ENCODE peak calls at places on chromosomes 11 and 22, in seven cellular contexts. V is cardiac muscle cell, P is GM23338, E is endodermal cell, H is gastrocnemius medialis, I is Panc1, L is SK-N-SH. A is an unnamed sample.

GRCh38 chr11:120268686-120269085 is 28.7 kb downstream of the POU2F3 start:
- DNase-seq in V (no peak), P (no peak), E (no peak), L (no peak), H (no peak), I (no peak), A (no peak)

GRCh38 chr22:48943567-48944432 is 883.9 kb downstream of the BRD1 start:
- DNase-seq in P (no peak), H (no peak), E (peak; percentile 82), I (no peak), L (peak; percentile 82), V (peak; percentile 24), A (no peak)

GRCh38 chr11:128582496-128583366 is 4.6 kb downstream of the ETS1 start:
- DNase-seq in V (peak; percentile 82), L (no peak), I (peak; percentile 51), H (peak; percentile 37), E (peak; percentile 85), P (peak; percentile 89), A (peak; percentile 43)

GRCh38 chr11:116167706-116168458 is 604.9 kb downstream of the BUD13 start:
- DNase-seq in P (no peak), I (no peak), L (no peak), V (no peak), E (peak; percentile 44), H (no peak), A (no peak)

GRCh38 chr11:15412054-15412453 is 297.3 kb downstream of the INSC start:
- DNase-seq in V (no peak), P (no peak), H (no peak), L (no peak), I (no peak), E (no peak), A (no peak)

GRCh38 chr11:116946414-116946813 is 109.0 kb upstream of the APOA1 start:
- DNase-seq in P (no peak), E (no peak), V (no peak), H (no peak), I (no peak), L (no peak), A (no peak)

GRCh38 chr22:50422961-50423815 is 51.6 kb downstream of the SBF1 start:
- DNase-seq in V (no peak), P (no peak), L (no peak), E (no peak), H (no peak), I (no peak), A (no peak)

GRCh38 chr11:2571598-2572281 is 126.9 kb downstream of the KCNQ1 start:
- DNase-seq in P (no peak), L (no peak), E (no peak), H (no peak), I (no peak), V (no peak), A (no peak)

GRCh38 chr22:20429254-20430100 is 8.1 kb downstream of the SCARF2 start:
- DNase-seq in H (no peak), P (peak; percentile 91), I (no peak), E (peak; percentile 96), L (peak; percentile 74), V (peak; percentile 61), A (no peak)

GRCh38 chr11:94129505-94130335 is 1.1 kb downstream of the PANX1 start:
- DNase-seq in L (no peak), E (peak; percentile 90), H (no peak), I (peak; percentile 43), V (no peak), P (no peak), A (no peak)

GRCh38 chr11:67056640-67057409 is at the start of gene RHOD:
- DNase-seq in E (peak; percentile 90), P (peak; percentile 90), I (no peak), V (peak; percentile 81), L (no peak), H (no peak), A (no peak)

GRCh38 chr11:104484784-104485554 is 321.0 kb upstream of the PDGFD start:
- DNase-seq in I (no peak), V (no peak), E (no peak), P (no peak), L (no peak), H (no peak), A (no peak)

GRCh38 chr11:80603472-80603871 is 1162.6 kb upstream of the TENM4 start:
- DNase-seq in P (no peak), H (no peak), E (no peak), I (no peak), V (no peak), L (no peak), A (no peak)

DNA sequence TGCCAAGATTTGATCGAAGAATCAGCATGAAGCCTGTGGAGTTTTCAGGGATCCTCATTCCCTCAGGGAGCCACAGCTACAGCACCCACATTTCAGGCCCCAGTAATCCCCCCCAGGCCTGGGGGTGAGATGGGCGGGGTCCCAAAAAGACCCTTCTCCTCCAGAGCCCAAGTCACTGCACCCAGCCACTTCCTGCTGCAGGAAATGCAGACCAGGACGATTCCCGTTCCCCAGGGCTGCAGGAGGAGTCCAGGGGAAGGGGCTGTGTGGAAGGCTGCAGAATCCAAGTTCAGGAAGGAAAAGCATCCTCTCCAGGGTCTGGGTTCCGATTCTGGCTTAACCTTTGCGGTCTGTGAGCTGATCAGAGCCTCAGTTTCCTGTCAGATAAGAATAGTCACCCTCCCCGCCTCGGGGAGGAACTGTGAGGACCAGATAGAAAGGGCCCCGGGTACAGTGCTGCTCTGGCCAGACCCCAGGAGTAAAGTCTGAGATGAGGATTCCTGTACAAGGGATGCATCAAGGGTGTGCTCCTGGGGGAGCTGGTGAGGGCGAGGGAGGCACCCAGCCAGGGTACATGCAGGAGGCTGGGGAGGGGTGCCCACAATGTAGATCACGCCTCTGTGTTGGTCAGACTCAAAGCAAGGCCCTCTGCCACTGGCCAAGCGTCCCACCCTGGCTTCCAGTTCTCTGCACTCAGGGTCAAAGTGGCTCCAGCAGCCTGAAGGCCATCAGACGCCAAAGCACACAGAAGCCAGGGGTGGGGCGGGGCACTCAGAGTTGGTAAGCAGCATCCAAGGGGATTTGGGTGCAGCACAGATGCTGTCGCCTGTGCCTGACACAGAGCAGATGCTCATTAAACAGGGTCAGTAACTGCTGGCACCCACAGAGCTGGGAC is 30.1 kb upstream of the TP53I11 start:
- DNase-seq in L (no peak), I (no peak), P (no peak), V (no peak), H (no peak), E (peak; percentile 55), A (no peak)
- H3K4me3 ChIP-seq in L (no peak overlapping the region), I (no peak overlapping the region), P (no peak overlapping the region), V (no peak overlapping the region), H (no peak overlapping the region), E (no peak overlapping the region), A (no peak overlapping the region)

GRCh38 chr22:36413022-36413770 is 25.4 kb upstream of the MYH9 start:
- DNase-seq in I (no peak), H (no peak), V (peak; percentile 48), E (peak; percentile 59), L (no peak), P (no peak), A (no peak)

GRCh38 chr22:36409067-36409466 is 21.3 kb upstream of the MYH9 start:
- DNase-seq in L (no peak), P (no peak), I (no peak), E (no peak), H (no peak), V (no peak), A (no peak)

GRCh38 chr22:36409911-36410756 is 22.4 kb upstream of the MYH9 start:
- DNase-seq in V (peak; percentile 98), I (no peak), E (peak; percentile 99), P (peak; percentile 100), L (no peak), H (peak; percentile 63), A (peak; percentile 99)

GRCh38 chr22:36415415-36416168 is 27.8 kb upstream of the MYH9 start:
- DNase-seq in E (no peak), V (no peak), P (peak; percentile 41), L (no peak), H (no peak), I (no peak), A (no peak)

DNA sequence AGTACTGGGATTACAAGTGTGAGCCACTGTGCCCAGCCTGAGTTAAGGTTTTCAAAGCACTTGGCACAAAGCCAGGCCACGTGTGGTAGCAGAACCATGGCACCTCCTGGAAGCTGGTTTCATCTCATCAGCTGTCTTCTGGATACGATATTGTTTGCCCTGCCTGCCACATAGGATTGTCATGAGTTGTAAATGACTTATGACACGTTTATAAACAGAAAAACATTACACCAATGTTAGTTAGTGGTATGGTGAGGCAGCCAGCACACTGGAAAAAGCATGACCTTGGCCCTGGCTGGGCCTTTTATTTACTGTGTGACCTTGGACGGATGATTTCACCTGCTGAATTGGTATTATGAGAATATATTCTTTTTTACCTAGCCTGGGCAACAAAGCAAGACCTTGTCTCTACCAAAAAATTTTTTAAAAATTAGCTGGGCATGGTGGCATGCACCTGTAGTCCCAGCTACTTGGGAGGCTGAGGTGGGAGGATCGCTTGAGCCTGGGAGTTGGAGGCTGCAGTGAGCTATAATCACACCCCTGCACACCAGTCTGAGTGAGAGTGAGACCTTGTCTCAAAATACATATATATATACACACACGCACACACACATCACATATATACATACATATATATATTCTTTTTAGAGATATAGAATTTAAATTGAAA is 24.0 kb upstream of the MYH9 start:
- DNase-seq in V (no peak), P (no peak), H (no peak), E (no peak), I (no peak), L (no peak), A (no peak)
- H3K4me1 ChIP-seq in V (peaks cover 10% of the 10 kb centered on the region), P (peaks cover 10% of the 10 kb centered on the region), H (peaks cover 7% of the 10 kb centered on the region), E (peaks cover 3% of the 10 kb centered on the region), I (peaks cover 4% of the 10 kb centered on the region), L (no peaks in the 10 kb centered on the region), A (no peaks in the 10 kb centered on the region)

GRCh38 chr11:83162377-83162776 is 5.4 kb downstream of the PCF11 start:
- DNase-seq in V (no peak), I (no peak), P (no peak), L (no peak), H (no peak), E (no peak), A (no peak)
- H3K4me3 ChIP-seq in V (no peak overlapping the region), I (no peak overlapping the region), P (no peak overlapping the region), L (no peak overlapping the region), H (peak overlapping the region; percentile 92), E (no peak overlapping the region), A (no peak overlapping the region)

GRCh38 chr22:26669060-26669481 is 11.7 kb downstream of the MIAT start:
- DNase-seq in I (no peak), H (no peak), E (peak; percentile 86), L (peak; percentile 80), V (peak; percentile 50), P (peak; percentile 83), A (peak; percentile 57)

GRCh38 chr22:26670459-26670858 is 13.1 kb downstream of the MIAT start:
- DNase-seq in P (no peak), E (no peak), L (no peak), I (no peak), V (no peak), H (no peak), A (no peak)

GRCh38 chr22:26666035-26666338 is 8.6 kb downstream of the MIAT start:
- DNase-seq in P (no peak), V (no peak), H (no peak), L (no peak), E (no peak), I (no peak), A (no peak)

GRCh38 chr22:26663374-26663923 is 6.1 kb downstream of the MIAT start:
- DNase-seq in L (no peak), V (no peak), H (no peak), E (no peak), P (no peak), I (no peak), A (no peak)

DNA sequence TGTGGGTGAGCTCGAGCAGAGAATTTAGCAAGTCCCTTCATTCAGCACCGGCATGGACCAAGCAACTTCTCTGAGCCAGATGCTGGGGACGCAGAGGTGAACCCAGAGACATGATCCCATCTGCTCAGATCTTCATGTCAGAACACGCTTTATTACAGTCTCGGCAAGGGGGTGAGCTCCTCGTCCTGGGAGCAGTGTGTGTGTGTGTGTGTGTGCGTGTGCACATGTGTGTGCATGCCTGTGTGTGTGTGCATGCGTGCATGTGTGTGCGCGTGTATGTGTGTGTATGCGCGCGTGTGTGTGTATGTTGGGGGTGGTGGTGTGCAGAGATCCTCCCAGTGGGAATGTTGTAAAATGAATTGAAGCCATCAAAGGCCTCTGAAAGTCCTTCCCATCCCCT is 9.8 kb downstream of the MIAT start:
- DNase-seq in H (no peak), I (no peak), V (no peak), E (no peak), L (no peak), P (no peak), A (no peak)
- H3K4me1 ChIP-seq in H (peaks cover 3% of the 10 kb centered on the region), I (no peaks in the 10 kb centered on the region), V (no peaks in the 10 kb centered on the region), E (no peaks in the 10 kb centered on the region), L (peaks cover 30% of the 10 kb centered on the region), P (peaks cover 17% of the 10 kb centered on the region), A (peaks cover under 1% of the 10 kb centered on the region)